ENCODE peak calls at places on chromosomes 12 and 14, in six cellular contexts. One of them, this sample, is unnamed.

GRCh38 chr12:77682488-77682887 is 148.2 kb upstream of the NAV3 start:
- DNase-seq in NCI-H1092: no peak
- DNase-seq in cerebellum: no peak
- DNase-seq in GM18507: no peak
- DNase-seq in NCI-H524: no peak
- DNase-seq in fibroblast of pulmonary artery: no peak
- DNase-seq in this sample: no peak

GRCh38 chr12:94140556-94140955 is 7.8 kb upstream of the PLXNC1 start:
- DNase-seq in fibroblast of pulmonary artery: peak
- DNase-seq in NCI-H524: no peak
- DNase-seq in NCI-H1092: no peak
- DNase-seq in GM18507: no peak
- DNase-seq in cerebellum: no peak
- DNase-seq in this sample: peak

GRCh38 chr12:12952036-12952435 is at the start of gene GPRC5D:
- DNase-seq in NCI-H1092: no peak
- DNase-seq in NCI-H524: no peak
- DNase-seq in fibroblast of pulmonary artery: no peak
- DNase-seq in GM18507: no peak
- DNase-seq in cerebellum: no peak
- DNase-seq in this sample: no peak

GRCh38 chr12:62683724-62684501 is 217.3 kb downstream of the MON2 start:
- DNase-seq in GM18507: no peak
- DNase-seq in NCI-H524: no peak
- DNase-seq in fibroblast of pulmonary artery: peak
- DNase-seq in NCI-H1092: no peak
- DNase-seq in cerebellum: peak
- DNase-seq in this sample: no peak

GRCh38 chr14:85565862-85566296 is 35.9 kb downstream of the FLRT2 start:
- DNase-seq in cerebellum: no peak
- DNase-seq in GM18507: no peak
- DNase-seq in NCI-H1092: no peak
- DNase-seq in NCI-H524: no peak
- DNase-seq in fibroblast of pulmonary artery: peak
- DNase-seq in this sample: peak

GRCh38 chr14:64646103-64646502 is 58.1 kb upstream of the PLEKHG3 start:
- DNase-seq in cerebellum: no peak
- DNase-seq in GM18507: no peak
- DNase-seq in NCI-H524: no peak
- DNase-seq in fibroblast of pulmonary artery: peak
- DNase-seq in NCI-H1092: no peak
- DNase-seq in this sample: no peak

GRCh38 chr12:78062781-78063180 is 232.1 kb downstream of the NAV3 start:
- DNase-seq in cerebellum: no peak
- DNase-seq in NCI-H1092: no peak
- DNase-seq in fibroblast of pulmonary artery: peak
- DNase-seq in NCI-H524: no peak
- DNase-seq in GM18507: no peak
- DNase-seq in this sample: no peak

GRCh38 chr14:39219075-39219499 is 14.6 kb upstream of the MIA2 start:
- DNase-seq in cerebellum: no peak
- DNase-seq in fibroblast of pulmonary artery: peak
- DNase-seq in NCI-H524: no peak
- DNase-seq in NCI-H1092: no peak
- DNase-seq in GM18507: no peak
- DNase-seq in this sample: no peak

GRCh38 chr12:22447223-22447622 is 97.1 kb downstream of the C2CD5 start:
- DNase-seq in cerebellum: no peak
- DNase-seq in fibroblast of pulmonary artery: no peak
- DNase-seq in NCI-H524: peak
- DNase-seq in NCI-H1092: no peak
- DNase-seq in GM18507: no peak
- DNase-seq in this sample: peak

GRCh38 chr12:121711925-121712461 is 559 bp upstream of the TMEM120B start:
- DNase-seq in NCI-H524: peak
- DNase-seq in GM18507: no peak
- DNase-seq in cerebellum: no peak
- DNase-seq in NCI-H1092: no peak
- DNase-seq in fibroblast of pulmonary artery: peak
- DNase-seq in this sample: peak

GRCh38 chr14:105118646-105119409 is 49.7 kb downstream of the JAG2 start:
- DNase-seq in GM18507: no peak
- DNase-seq in cerebellum: no peak
- DNase-seq in NCI-H1092: no peak
- DNase-seq in NCI-H524: no peak
- DNase-seq in fibroblast of pulmonary artery: no peak
- DNase-seq in this sample: no peak

GRCh38 chr12:52260351-52261210 is 13.9 kb upstream of the KRT86 start:
- DNase-seq in fibroblast of pulmonary artery: no peak
- DNase-seq in cerebellum: no peak
- DNase-seq in NCI-H1092: no peak
- DNase-seq in GM18507: no peak
- DNase-seq in NCI-H524: peak
- DNase-seq in this sample: no peak

GRCh38 chr12:123384318-123384993 is 524 bp downstream of the KMT5A start:
- DNase-seq in NCI-H1092: no peak
- DNase-seq in GM18507: no peak
- DNase-seq in fibroblast of pulmonary artery: no peak
- DNase-seq in NCI-H524: peak
- DNase-seq in cerebellum: no peak
- DNase-seq in this sample: no peak